ENCODE peak calls at places on chromosomes 6 and 20, in eight cellular contexts. Z is CD4-positive, alpha-beta memory T cell; R is lower lobe of right lung; A is mesendoderm; C is hepatocyte; Y is A549; B is cardiac muscle cell; V is Peyer's patch. N is an unnamed sample.

GRCh38 chr6:43942616-43943015 is 172.6 kb downstream of the VEGFA start:
- DNase-seq in Z (no peak), R (no peak), A (no peak), C (no peak), Y (no peak), B (no peak), V (no peak), N (no peak)

GRCh38 chr6:90411292-90411781 is 114.7 kb upstream of the BACH2 start:
- DNase-seq in Z (peak), R (no peak), A (peak), C (peak), Y (no peak), B (no peak), V (no peak), N (peak)

GRCh38 chr20:33554914-33555420 is 65.1 kb downstream of the CBFA2T2 start:
- DNase-seq in Z (peak), R (no peak), A (peak), C (peak), Y (peak), B (peak), V (no peak), N (peak)

GRCh38 chr6:80457044-80457933 is 350.8 kb downstream of the BCKDHB start:
- DNase-seq in Z (no peak), R (peak), A (peak), C (peak), Y (no peak), B (no peak), V (no peak), N (peak)

GRCh38 chr20:44017905-44018683 is 103.4 kb downstream of the TOX2 start:
- DNase-seq in Z (no peak), R (peak), A (no peak), C (peak), Y (peak), B (peak), V (peak), N (peak)

GRCh38 chr6:158687507-158687906 is 37.7 kb downstream of the SYTL3 start:
- DNase-seq in Z (no peak), R (no peak), A (no peak), C (no peak), Y (no peak), B (no peak), V (no peak), N (no peak)

GRCh38 chr6:153215242-153215641 is 84.2 kb upstream of the RGS17 start:
- DNase-seq in Z (no peak), R (no peak), A (peak), C (no peak), Y (no peak), B (no peak), V (no peak), N (no peak)

GRCh38 chr6:4145083-4145482 is 9.7 kb upstream of the ECI2 start:
- DNase-seq in Z (no peak), R (no peak), A (no peak), C (no peak), Y (no peak), B (no peak), V (no peak), N (no peak)

GRCh38 chr6:2920671-2921112 is 17.6 kb upstream of the SERPINB9 start:
- DNase-seq in Z (no peak), R (no peak), A (peak), C (no peak), Y (no peak), B (no peak), V (no peak), N (no peak)

GRCh38 chr20:38861071-38861401 is 55.5 kb downstream of the PPP1R16B start:
- DNase-seq in Z (no peak), R (no peak), A (no peak), C (no peak), Y (no peak), B (no peak), V (no peak), N (no peak)

GRCh38 chr6:159807150-159807859 is 7.2 kb downstream of the PNLDC1 start:
- DNase-seq in Z (no peak), R (no peak), A (peak), C (peak), Y (no peak), B (no peak), V (no peak), N (peak)

GRCh38 chr20:44302026-44302669 is 8.9 kb downstream of the FITM2 start:
- DNase-seq in Z (no peak), R (no peak), A (no peak), C (peak), Y (no peak), B (peak), V (no peak), N (peak)

GRCh38 chr6:123529843-123530242 is 106.9 kb downstream of the TRDN start:
- DNase-seq in Z (no peak), R (no peak), A (peak), C (no peak), Y (peak), B (peak), V (no peak), N (no peak)

GRCh38 chr6:79833806-79834205 is 113.5 kb downstream of the ELOVL4 start:
- DNase-seq in Z (no peak), R (no peak), A (no peak), C (no peak), Y (no peak), B (no peak), V (no peak), N (no peak)

GRCh38 chr6:1286972-1287600 is 24.8 kb upstream of the FOXQ1 start:
- DNase-seq in Z (no peak), R (peak), A (no peak), C (peak), Y (peak), B (no peak), V (no peak), N (peak)

GRCh38 chr6:16243055-16243454 is 4.7 kb downstream of the GMPR start:
- DNase-seq in Z (no peak), R (no peak), A (no peak), C (no peak), Y (no peak), B (no peak), V (no peak), N (no peak)

GRCh38 chr6:12203001-12203400 is 87.2 kb upstream of the EDN1 start:
- DNase-seq in Z (no peak), R (no peak), A (peak), C (peak), Y (peak), B (peak), V (no peak), N (no peak)

GRCh38 chr20:41003143-41003932 is 25.3 kb upstream of the TOP1 start:
- DNase-seq in Z (peak), R (peak), A (peak), C (peak), Y (peak), B (no peak), V (peak), N (peak)

GRCh38 chr6:18148304-18149025 is 6.4 kb downstream of the TPMT start:
- DNase-seq in Z (no peak), R (no peak), A (no peak), C (peak), Y (no peak), B (no peak), V (peak), N (peak)

GRCh38 chr20:51985013-51985415 is 182.7 kb upstream of the SALL4 start:
- DNase-seq in Z (no peak), R (no peak), A (peak), C (peak), Y (peak), B (no peak), V (no peak), N (peak)

GRCh38 chr6:37713529-37714119 is 15.9 kb upstream of the MDGA1 start:
- DNase-seq in Z (no peak), R (no peak), A (no peak), C (no peak), Y (no peak), B (no peak), V (no peak), N (no peak)

GRCh38 chr20:56316483-56316882 is 42.3 kb upstream of the FAM210B start:
- DNase-seq in Z (no peak), R (no peak), A (no peak), C (no peak), Y (no peak), B (no peak), V (no peak), N (no peak)

GRCh38 chr6:128807577-128807976 is 75.4 kb upstream of the LAMA2 start:
- DNase-seq in Z (no peak), R (no peak), A (peak), C (peak), Y (no peak), B (peak), V (no peak), N (peak)

GRCh38 chr6:150324044-150324443 is 44.8 kb upstream of the IYD start:
- DNase-seq in Z (no peak), R (no peak), A (no peak), C (no peak), Y (no peak), B (no peak), V (no peak), N (no peak)

GRCh38 chr20:37298190-37298939 is 8.9 kb downstream of the MANBAL start:
- DNase-seq in Z (no peak), R (no peak), A (no peak), C (no peak), Y (no peak), B (no peak), V (peak), N (no peak)

GRCh38 chr6:142014515-142014914 is 118.2 kb upstream of the GJE1 start:
- DNase-seq in Z (no peak), R (no peak), A (no peak), C (no peak), Y (peak), B (no peak), V (no peak), N (no peak)

GRCh38 chr6:138772596-138773176 is 883 bp upstream of the CCDC28A start:
- DNase-seq in Z (no peak), R (no peak), A (no peak), C (no peak), Y (no peak), B (no peak), V (no peak), N (no peak)

GRCh38 chr20:56624786-56625681 is 4.1 kb upstream of the TFAP2C start:
- DNase-seq in Z (no peak), R (no peak), A (peak), C (no peak), Y (no peak), B (no peak), V (no peak), N (no peak)

GRCh38 chr20:49482621-49483017 is at the start of gene KCNB1:
- DNase-seq in Z (peak), R (peak), A (peak), C (peak), Y (peak), B (peak), V (peak), N (peak)

GRCh38 chr20:61303675-61304074 is 51.6 kb downstream of the CDH4 start:
- DNase-seq in Z (no peak), R (no peak), A (no peak), C (no peak), Y (no peak), B (no peak), V (peak), N (no peak)

GRCh38 chr20:55582498-55582897 is 422.8 kb downstream of the CBLN4 start:
- DNase-seq in Z (no peak), R (no peak), A (no peak), C (no peak), Y (no peak), B (no peak), V (no peak), N (no peak)

GRCh38 chr6:161228096-161228495 is 45.8 kb downstream of the AGPAT4 start:
- DNase-seq in Z (no peak), R (no peak), A (no peak), C (no peak), Y (no peak), B (no peak), V (no peak), N (no peak)
- H3K27ac ChIP-seq in Z (no peak), R (no peak), A (no peak), C (peak), Y (no peak), B (no peak), V (no peak), N (no peak)

GRCh38 chr20:31857861-31858835 is 12.2 kb downstream of the DUSP15 start:
- DNase-seq in Z (no peak), R (no peak), A (no peak), C (no peak), Y (no peak), B (no peak), V (no peak), N (no peak)
- H3K4me3 ChIP-seq in Z (no peak), R (no peak), A (no peak), C (no peak), Y (no peak), B (no peak), V (no peak), N (no peak)

GRCh38 chr6:40185486-40185885 is 251.2 kb upstream of the MOCS1 start:
- DNase-seq in Z (no peak), R (no peak), A (no peak), C (no peak), Y (no peak), B (no peak), V (no peak), N (no peak)

GRCh38 chr6:40188931-40189330 is 254.7 kb upstream of the MOCS1 start:
- DNase-seq in Z (no peak), R (no peak), A (no peak), C (no peak), Y (no peak), B (no peak), V (no peak), N (no peak)

GRCh38 chr6:40181367-40181766 is 247.1 kb upstream of the MOCS1 start:
- DNase-seq in Z (no peak), R (no peak), A (no peak), C (no peak), Y (no peak), B (no peak), V (no peak), N (no peak)

GRCh38 chr6:40187654-40188053 is 253.4 kb upstream of the MOCS1 start:
- DNase-seq in Z (no peak), R (no peak), A (peak), C (no peak), Y (no peak), B (no peak), V (no peak), N (no peak)

GRCh38 chr6:40183902-40184301 is 249.6 kb upstream of the MOCS1 start:
- DNase-seq in Z (no peak), R (no peak), A (peak), C (no peak), Y (no peak), B (no peak), V (no peak), N (no peak)
- H3K27ac ChIP-seq in Z (no peak), R (no peak), A (no peak), C (peak), Y (no peak), B (no peak), V (no peak), N (no peak)

GRCh38 chr6:168956141-168956838 is 297.4 kb downstream of the THBS2 start:
- DNase-seq in Z (no peak), R (no peak), A (peak), C (no peak), Y (no peak), B (no peak), V (no peak), N (no peak)
- H3K4me3 ChIP-seq in Z (no peak), R (no peak), A (no peak), C (no peak), Y (no peak), B (no peak), V (no peak), N (no peak)

GRCh38 chr20:46786566-46786965 is 77.1 kb downstream of the SLC2A10 start:
- DNase-seq in Z (no peak), R (no peak), A (no peak), C (no peak), Y (no peak), B (no peak), V (no peak), N (no peak)

GRCh38 chr20:46784450-46785127 is 75.1 kb downstream of the SLC2A10 start:
- DNase-seq in Z (no peak), R (no peak), A (no peak), C (no peak), Y (no peak), B (no peak), V (no peak), N (no peak)

GRCh38 chr20:46785958-46786357 is 76.5 kb downstream of the SLC2A10 start:
- DNase-seq in Z (no peak), R (no peak), A (no peak), C (no peak), Y (no peak), B (no peak), V (no peak), N (no peak)

GRCh38 chr20:46789339-46789984 is 80.0 kb downstream of the SLC2A10 start:
- DNase-seq in Z (no peak), R (no peak), A (no peak), C (no peak), Y (no peak), B (no peak), V (no peak), N (no peak)

DNA sequence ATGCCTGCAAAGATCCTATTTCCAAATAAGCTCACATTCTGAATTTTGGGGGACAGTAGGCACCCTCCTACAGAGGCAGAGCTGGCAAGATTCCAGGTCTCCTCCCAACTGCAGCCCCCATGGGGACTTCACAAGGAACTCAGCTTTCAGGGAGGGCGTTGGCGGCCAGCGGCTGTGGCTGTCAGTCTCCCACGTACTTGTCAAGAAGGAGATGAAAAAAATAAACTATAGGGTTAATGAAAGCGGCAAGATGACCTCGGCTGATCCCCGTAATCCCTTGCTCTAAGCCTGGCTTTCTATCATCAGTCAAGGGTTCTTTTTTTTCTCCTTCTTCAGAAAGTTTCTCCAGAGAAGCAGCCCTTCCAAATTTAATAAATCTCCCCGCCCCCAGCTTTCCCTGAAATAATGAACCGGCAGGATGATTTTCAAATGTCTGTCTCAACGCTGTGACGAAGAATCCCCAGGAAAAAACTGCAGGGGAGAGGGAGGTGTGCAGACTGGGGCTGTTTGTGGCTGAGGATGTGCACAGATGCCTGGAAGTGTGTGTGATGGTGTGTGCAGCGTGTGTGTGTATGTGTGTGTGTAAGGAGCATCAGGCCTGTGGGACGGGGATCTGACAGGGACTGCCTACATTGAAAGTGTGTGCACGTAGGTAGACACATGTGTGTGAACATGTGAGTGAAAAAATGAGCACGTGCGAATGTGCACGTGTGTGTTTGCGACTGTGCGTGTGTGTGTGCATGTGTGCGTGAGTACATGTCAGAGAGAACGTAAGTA is 78.7 kb downstream of the SLC2A10 start:
- DNase-seq in Z (no peak), R (no peak), A (no peak), C (no peak), Y (no peak), B (no peak), V (no peak), N (no peak)
- H3K27ac ChIP-seq in Z (no peak), R (no peak), A (no peak), C (no peak), Y (no peak), B (no peak), V (no peak), N (no peak)

GRCh38 chr20:2799271-2799670 is 1.2 kb downstream of the CPXM1 start:
- DNase-seq in Z (no peak), R (no peak), A (no peak), C (no peak), Y (no peak), B (no peak), V (no peak), N (no peak)

GRCh38 chr20:2800590-2801458 is at the start of gene CPXM1:
- DNase-seq in Z (no peak), R (no peak), A (peak), C (peak), Y (no peak), B (peak), V (no peak), N (no peak)

GRCh38 chr20:2798814-2799213 is 1.6 kb downstream of the CPXM1 start:
- DNase-seq in Z (no peak), R (no peak), A (peak), C (no peak), Y (no peak), B (no peak), V (no peak), N (no peak)

GRCh38 chr20:2801459-2801728 is 967 bp upstream of the CPXM1 start:
- DNase-seq in Z (no peak), R (no peak), A (no peak), C (no peak), Y (no peak), B (no peak), V (no peak), N (no peak)

DNA sequence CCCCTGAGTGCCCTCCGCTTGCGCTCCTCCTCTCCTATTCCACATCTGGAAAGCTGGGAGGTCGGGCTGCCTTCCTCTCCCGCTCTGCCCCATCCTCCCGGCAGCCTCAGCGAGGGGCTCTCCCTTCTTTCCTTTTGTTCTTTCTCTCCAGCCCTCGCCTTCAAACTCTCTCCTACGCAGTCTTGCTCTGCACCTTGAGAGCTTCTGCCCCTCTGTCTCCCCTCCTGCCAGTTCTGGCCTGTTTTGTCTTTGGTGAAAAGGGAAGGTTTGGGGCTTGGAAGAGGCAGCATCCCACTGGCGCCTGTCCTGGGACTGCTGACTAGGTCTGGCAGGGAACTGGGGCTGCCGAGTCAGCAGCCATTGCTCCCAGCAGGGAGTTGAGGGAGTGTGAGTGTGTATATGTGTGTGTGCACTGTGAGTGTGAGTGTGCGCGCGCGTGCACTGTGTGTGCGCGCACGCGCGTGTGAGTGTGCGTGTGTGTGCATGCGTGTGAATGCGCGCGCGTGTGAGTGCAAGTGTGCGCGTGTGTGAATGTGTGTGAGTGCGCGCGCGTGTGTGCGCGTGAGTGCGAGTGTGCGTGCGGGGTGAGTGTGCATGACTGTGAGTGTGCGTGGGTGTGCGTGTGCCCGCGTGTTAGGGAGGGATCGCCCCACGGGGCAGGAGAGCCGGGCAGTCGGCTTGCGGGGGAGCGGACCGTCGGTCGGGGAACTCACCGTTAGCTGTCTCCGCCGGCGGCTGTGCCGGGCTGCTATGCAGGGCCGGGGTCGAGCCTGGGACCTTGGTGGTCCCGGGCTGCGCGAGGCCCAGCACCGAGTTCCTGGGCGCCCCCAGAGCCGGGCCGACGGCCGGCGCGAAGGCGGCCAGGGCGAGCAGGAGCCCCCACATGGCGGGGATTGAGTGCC is 488 bp downstream of the CPXM1 start:
- DNase-seq in Z (no peak), R (no peak), A (peak), C (peak), Y (no peak), B (peak), V (no peak), N (no peak)
- H3K4me3 ChIP-seq in Z (peak), R (peak), A (peak), C (peak), Y (peak), B (peak), V (no peak), N (peak)

GRCh38 chr6:36445651-36446050 is 2.9 kb downstream of the KCTD20 start:
- DNase-seq in Z (no peak), R (no peak), A (no peak), C (no peak), Y (no peak), B (no peak), V (no peak), N (no peak)
- H3K27ac ChIP-seq in Z (no peak), R (no peak), A (no peak), C (peak), Y (no peak), B (no peak), V (no peak), N (no peak)